ENCODE peak calls at places on chromosomes 1 and 21, in ten cellular contexts. H is NCI-H2171, Z is glutamatergic neuron, L is posterior cingulate gyrus, M is neural crest cell, R is EL, G is T-helper 9 cell, K is nephron progenitor cell, E is LoVo, X is NCI-H460. Q is an unnamed sample.

GRCh38 chr1:42336978-42337377 is 1.9 kb upstream of the FOXJ3 start:
- DNase-seq in H (no peak), Z (no peak), L (no peak), M (no peak), R (no peak), G (no peak), K (no peak), E (no peak), X (no peak), Q (no peak)

GRCh38 chr1:52842643-52843310 is at the start of gene ZYG11A:
- DNase-seq in H (peak; percentile 91), Z (peak; percentile 84), L (no peak), M (peak; percentile 59), R (peak; percentile 92), G (peak; percentile 39), K (peak; percentile 81), E (no peak), X (peak; percentile 71), Q (peak; percentile 82)

GRCh38 chr1:32920833-32921232 is 19.6 kb upstream of the TMEM54 start:
- DNase-seq in H (no peak), Z (no peak), L (no peak), M (no peak), R (peak; percentile 26), G (no peak), K (no peak), E (no peak), X (no peak), Q (no peak)

GRCh38 chr1:180503274-180503862 is 991 bp upstream of the ACBD6 start:
- DNase-seq in H (no peak), Z (no peak), L (no peak), M (no peak), R (peak; percentile 34), G (no peak), K (no peak), E (peak; percentile 8), X (no peak), Q (no peak)

GRCh38 chr1:63276625-63277024 is 45.7 kb upstream of the FOXD3 start:
- DNase-seq in H (no peak), Z (peak; percentile 27), L (no peak), M (no peak), R (no peak), G (no peak), K (peak; percentile 6), E (no peak), X (no peak), Q (no peak)

GRCh38 chr1:192053661-192054060 is 104.6 kb upstream of the RGS18 start:
- DNase-seq in H (no peak), Z (no peak), L (no peak), M (no peak), R (no peak), G (no peak), K (no peak), E (no peak), X (no peak), Q (no peak)

GRCh38 chr1:224622831-224623230 is 6.7 kb downstream of the CNIH3 start:
- DNase-seq in H (no peak), Z (no peak), L (no peak), M (no peak), R (no peak), G (no peak), K (no peak), E (no peak), X (no peak), Q (no peak)

GRCh38 chr21:34085129-34085528 is 11.8 kb downstream of the MRPS6 start:
- DNase-seq in H (no peak), Z (no peak), L (no peak), M (no peak), R (no peak), G (no peak), K (no peak), E (no peak), X (no peak), Q (no peak)

GRCh38 chr1:85943526-85943925 is 213.0 kb downstream of the COL24A1 start:
- DNase-seq in H (no peak), Z (no peak), L (no peak), M (no peak), R (no peak), G (no peak), K (no peak), E (no peak), X (no peak), Q (no peak)

GRCh38 chr1:196857188-196857587 is 30.7 kb upstream of the CFHR4 start:
- DNase-seq in H (no peak), Z (no peak), L (no peak), M (no peak), R (no peak), G (no peak), K (no peak), E (no peak), X (no peak), Q (no peak)

GRCh38 chr1:225817611-225818061 is 7.7 kb downstream of the EPHX1 start:
- DNase-seq in H (no peak), Z (no peak), L (peak; percentile 80), M (no peak), R (peak; percentile 88), G (no peak), K (no peak), E (peak; percentile 89), X (peak; percentile 99), Q (no peak)

GRCh38 chr1:198018529-198018928 is 101.4 kb downstream of the LHX9 start:
- DNase-seq in H (no peak), Z (no peak), L (no peak), M (no peak), R (peak; percentile 98), G (no peak), K (no peak), E (peak; percentile 76), X (peak; percentile 7), Q (no peak)

GRCh38 chr1:204293605-204294365 is 65.9 kb downstream of the PLEKHA6 start:
- DNase-seq in H (no peak), Z (no peak), L (no peak), M (no peak), R (no peak), G (no peak), K (no peak), E (no peak), X (no peak), Q (no peak)

GRCh38 chr1:22850281-22850680 is 122.4 kb downstream of the LACTBL1 start:
- DNase-seq in H (no peak), Z (no peak), L (no peak), M (no peak), R (no peak), G (no peak), K (no peak), E (no peak), X (no peak), Q (no peak)

GRCh38 chr1:30775433-30775975 is 17.9 kb upstream of the LAPTM5 start:
- DNase-seq in H (no peak), Z (no peak), L (no peak), M (no peak), R (no peak), G (no peak), K (no peak), E (no peak), X (no peak), Q (no peak)

GRCh38 chr1:208161656-208162375 is 82.4 kb downstream of the PLXNA2 start:
- DNase-seq in H (peak; percentile 58), Z (no peak), L (no peak), M (no peak), R (peak; percentile 24), G (no peak), K (no peak), E (no peak), X (no peak), Q (no peak)

GRCh38 chr1:40078512-40079333 is 18.3 kb downstream of the PPT1 start:
- DNase-seq in H (peak; percentile 26), Z (peak; percentile 43), L (peak; percentile 17), M (peak; percentile 71), R (peak; percentile 72), G (peak; percentile 24), K (peak; percentile 51), E (peak; percentile 61), X (peak; percentile 63), Q (peak; percentile 76)

GRCh38 chr1:175090775-175091174 is 23.1 kb downstream of the TNN start:
- DNase-seq in H (no peak), Z (no peak), L (no peak), M (no peak), R (no peak), G (no peak), K (no peak), E (no peak), X (no peak), Q (no peak)

GRCh38 chr21:38126677-38127271 is 130.0 kb upstream of the KCNJ15 start:
- DNase-seq in H (peak; percentile 80), Z (peak; percentile 84), L (peak; percentile 55), M (peak; percentile 75), R (peak; percentile 52), G (no peak), K (peak; percentile 79), E (peak; percentile 61), X (no peak), Q (peak; percentile 80)

GRCh38 chr21:41431788-41432548 is 5.9 kb downstream of the MX1 start:
- DNase-seq in H (no peak), Z (no peak), L (no peak), M (no peak), R (no peak), G (no peak), K (no peak), E (no peak), X (no peak), Q (no peak)

GRCh38 chr1:1426961-1427934 is 6.2 kb upstream of the ANKRD65 start:
- DNase-seq in H (peak; percentile 62), Z (peak; percentile 69), L (peak; percentile 83), M (no peak), R (no peak), G (no peak), K (peak; percentile 75), E (no peak), X (no peak), Q (no peak)

GRCh38 chr1:86339014-86339413 is 57.1 kb downstream of the ODF2L start:
- DNase-seq in H (no peak), Z (no peak), L (no peak), M (no peak), R (no peak), G (no peak), K (no peak), E (no peak), X (no peak), Q (no peak)

GRCh38 chr1:202274611-202275010 is 67.1 kb downstream of the UBE2T start:
- DNase-seq in H (no peak), Z (no peak), L (no peak), M (no peak), R (peak; percentile 31), G (peak; percentile 29), K (no peak), E (no peak), X (no peak), Q (peak; percentile 24)

GRCh38 chr1:212608956-212609700 is 567 bp downstream of the ATF3 start:
- DNase-seq in H (peak; percentile 34), Z (peak; percentile 83), L (peak; percentile 69), M (peak; percentile 73), R (peak; percentile 56), G (peak; percentile 26), K (peak; percentile 83), E (peak; percentile 53), X (peak; percentile 44), Q (peak; percentile 80)

GRCh38 chr1:81158592-81158991 is 642.1 kb upstream of the ADGRL2 start:
- DNase-seq in H (no peak), Z (no peak), L (no peak), M (no peak), R (peak; percentile 14), G (no peak), K (no peak), E (no peak), X (no peak), Q (no peak)

GRCh38 chr1:106944721-106945120 is 111.8 kb upstream of the PRMT6 start:
- DNase-seq in H (peak; percentile 42), Z (no peak), L (no peak), M (no peak), R (no peak), G (no peak), K (no peak), E (no peak), X (no peak), Q (no peak)

GRCh38 chr1:61318319-61319125 is 236.2 kb downstream of the NFIA start:
- DNase-seq in H (no peak), Z (no peak), L (no peak), M (no peak), R (peak; percentile 48), G (no peak), K (peak; percentile 29), E (no peak), X (no peak), Q (no peak)

GRCh38 chr1:230261918-230262650 is 164.0 kb downstream of the PGBD5 start:
- DNase-seq in H (no peak), Z (no peak), L (no peak), M (no peak), R (no peak), G (no peak), K (no peak), E (no peak), X (no peak), Q (no peak)